ENCODE peak calls at places on chromosome 7, in six cellular contexts. E is pancreas, X is hepatocyte, F is HL-60, V is esophagus squamous epithelium, D is vagina. U is an unnamed sample.

GRCh38 chr7:48088559-48089414 is at the start of gene UPP1:
- DNase-seq in D (no peak), X (peak), F (peak), E (peak), V (peak), U (peak)

GRCh38 chr7:33251261-33251660 is 121.9 kb downstream of the BBS9 start:
- DNase-seq in D (no peak), X (no peak), F (no peak), V (no peak), E (no peak), U (no peak)

GRCh38 chr7:54837167-54837566 is 78.2 kb upstream of the SEC61G start:
- DNase-seq in F (no peak), E (no peak), D (no peak), X (no peak), V (no peak), U (no peak)

GRCh38 chr7:77797734-77798393 is 370 bp downstream of the TMEM60 start:
- DNase-seq in X (no peak), V (no peak), E (no peak), D (no peak), F (no peak), U (peak)

GRCh38 chr7:106064836-106065559 is 47.1 kb downstream of the SYPL1 start:
- DNase-seq in V (no peak), E (peak), F (no peak), D (peak), X (peak), U (peak)

GRCh38 chr7:27172388-27172774 is 1.7 kb downstream of the HOXA10 start:
- DNase-seq in V (no peak), D (no peak), F (no peak), E (peak), X (no peak), U (no peak)

GRCh38 chr7:157475095-157475494 is 138.3 kb downstream of the DNAJB6 start:
- DNase-seq in V (no peak), E (no peak), F (no peak), D (no peak), X (no peak), U (no peak)

GRCh38 chr7:67962863-67963262 is 966.2 kb downstream of the TYW1 start:
- DNase-seq in X (no peak), V (no peak), E (no peak), D (no peak), F (no peak), U (no peak)

GRCh38 chr7:137626469-137627067 is 220.2 kb downstream of the DGKI start:
- DNase-seq in X (peak), E (peak), V (no peak), F (peak), D (no peak), U (peak)

GRCh38 chr7:128425851-128426250 is 16.1 kb upstream of the IMPDH1 start:
- DNase-seq in F (peak), X (peak), D (no peak), V (no peak), E (peak), U (peak)

GRCh38 chr7:22444181-22444966 is 55.6 kb downstream of the STEAP1B start:
- DNase-seq in F (no peak), V (no peak), D (no peak), X (no peak), E (peak), U (no peak)

GRCh38 chr7:6606866-6607583 is 8.4 kb upstream of the ZNF853 start:
- DNase-seq in D (no peak), F (no peak), X (no peak), V (no peak), E (no peak), U (no peak)

GRCh38 chr7:22671177-22671879 is 55.7 kb upstream of the IL6 start:
- DNase-seq in E (no peak), F (no peak), V (no peak), X (no peak), D (no peak), U (no peak)

GRCh38 chr7:39005461-39005860 is 27.8 kb downstream of the POU6F2 start:
- DNase-seq in X (no peak), E (no peak), F (no peak), V (no peak), D (no peak), U (no peak)

GRCh38 chr7:30815016-30815854 is 44.0 kb downstream of the MINDY4 start:
- DNase-seq in D (peak), V (no peak), F (no peak), E (no peak), X (no peak), U (no peak)

GRCh38 chr7:50588937-50589336 is 23.7 kb upstream of the DDC start:
- DNase-seq in D (no peak), X (no peak), E (no peak), V (no peak), F (peak), U (no peak)

GRCh38 chr7:121329460-121330052 is 756 bp downstream of the WNT16 start:
- DNase-seq in E (peak), D (no peak), V (no peak), F (no peak), X (peak), U (peak)

GRCh38 chr7:53398566-53398965 is 363.1 kb downstream of the POM121L12 start:
- DNase-seq in X (no peak), E (no peak), V (no peak), F (no peak), D (no peak), U (no peak)

GRCh38 chr7:82131224-82131623 is 312.4 kb downstream of the CACNA2D1 start:
- DNase-seq in V (no peak), E (no peak), X (no peak), F (no peak), D (no peak), U (no peak)

GRCh38 chr7:27605689-27606269 is 56.9 kb downstream of the HIBADH start:
- DNase-seq in V (no peak), D (no peak), E (no peak), X (peak), F (no peak), U (no peak)

GRCh38 chr7:97187067-97187466 is 69.6 kb downstream of the SDHAF3 start:
- DNase-seq in D (no peak), F (peak), E (no peak), V (no peak), X (no peak), U (no peak)

GRCh38 chr7:115097175-115097671 is 175.3 kb downstream of the MDFIC start:
- DNase-seq in X (no peak), V (no peak), F (no peak), D (no peak), E (no peak), U (no peak)

GRCh38 chr7:15686209-15686956 is at the start of gene MEOX2:
- DNase-seq in F (no peak), X (peak), D (no peak), V (no peak), E (no peak), U (no peak)

GRCh38 chr7:155380986-155381851 is 76.7 kb upstream of the EN2 start:
- DNase-seq in E (no peak), F (no peak), V (no peak), D (no peak), X (no peak), U (no peak)

GRCh38 chr7:47970750-47971149 is 8.7 kb downstream of the HUS1 start:
- DNase-seq in X (no peak), V (no peak), F (no peak), E (no peak), D (no peak), U (no peak)

GRCh38 chr7:84801396-84801795 is 385.5 kb downstream of the SEMA3D start:
- DNase-seq in E (no peak), V (no peak), X (no peak), F (no peak), D (no peak), U (no peak)

GRCh38 chr7:147400221-147400689 is 1190.3 kb upstream of the C7orf33 start:
- DNase-seq in E (no peak), V (no peak), D (no peak), F (no peak), X (no peak), U (no peak)

GRCh38 chr7:96311967-96312366 is 9.9 kb downstream of the SLC25A13 start:
- DNase-seq in E (peak), D (no peak), V (no peak), X (peak), F (peak), U (no peak)

GRCh38 chr7:50213622-50214017 is 90.9 kb upstream of the IKZF1 start:
- DNase-seq in V (no peak), D (no peak), E (no peak), X (no peak), F (no peak), U (no peak)

GRCh38 chr7:130887182-130888016 is 153.4 kb upstream of the KLF14 start:
- DNase-seq in X (no peak), V (no peak), F (no peak), E (no peak), D (no peak), U (no peak)

GRCh38 chr7:124758327-124758726 is 7.3 kb downstream of the GPR37 start:
- DNase-seq in E (no peak), F (no peak), X (no peak), V (no peak), D (no peak), U (no peak)

GRCh38 chr7:64849924-64850499 is 53.1 kb upstream of the ZNF273 start:
- DNase-seq in E (no peak), V (no peak), D (no peak), X (no peak), F (no peak), U (no peak)

GRCh38 chr7:19102884-19103283 is 14.6 kb downstream of the TWIST1 start:
- DNase-seq in V (no peak), D (no peak), E (no peak), X (no peak), F (no peak), U (no peak)
- H3K4me3 ChIP-seq in V (no peak), D (no peak), E (no peak), X (no peak), F (no peak), U (no peak)

GRCh38 chr7:151113344-151114150 is 27.3 kb downstream of the AGAP3 start:
- DNase-seq in V (no peak), F (no peak), E (no peak), X (peak), D (no peak), U (no peak)

GRCh38 chr7:151115836-151116418 is 29.7 kb downstream of the AGAP3 start:
- DNase-seq in E (peak), V (no peak), F (no peak), D (no peak), X (peak), U (no peak)

GRCh38 chr7:151116603-151117002 is 30.3 kb downstream of the AGAP3 start:
- DNase-seq in E (no peak), F (no peak), D (no peak), X (no peak), V (no peak), U (no peak)

GRCh38 chr7:151114151-151115090 is 28.1 kb downstream of the AGAP3 start:
- DNase-seq in V (no peak), F (no peak), D (no peak), E (peak), X (peak), U (no peak)

GRCh38 chr7:151115121-151115835 is 29.0 kb downstream of the AGAP3 start:
- DNase-seq in E (no peak), V (no peak), F (no peak), D (no peak), X (peak), U (no peak)
- H3K4me3 ChIP-seq in E (peak), V (peak), F (no peak), D (peak), X (no peak), U (peak)

GRCh38 chr7:20786049-20786412 is 655 bp downstream of the SP8 start:
- DNase-seq in D (no peak), X (no peak), V (no peak), F (no peak), E (no peak), U (no peak)
- H3K4me3 ChIP-seq in D (peak), X (peak), V (peak), F (no peak), E (peak), U (no peak)

GRCh38 chr7:19834566-19834965 is 61.1 kb upstream of the TMEM196 start:
- DNase-seq in X (no peak), D (no peak), E (no peak), F (no peak), V (no peak), U (no peak)
- H3K4me3 ChIP-seq in X (no peak), D (no peak), E (no peak), F (no peak), V (no peak), U (no peak)